ENCODE peak calls at places on chromosome 19, in nine cellular contexts. I is IMR-90, X is sigmoid colon, K is NB4, W is transverse colon, S is uterus, C is heart left ventricle, L is tibial nerve, Y is breast epithelium. D is an unnamed sample.

GRCh38 chr19:18760440-18761383 is 30.4 kb downstream of the COMP start:
- DNase-seq in Y (no peak), X (no peak), C (no peak), I (no peak), L (no peak), S (no peak), W (no peak), K (no peak), D (no peak)

GRCh38 chr19:44582581-44583265 is 30.6 kb upstream of the IGSF23 start:
- DNase-seq in Y (no peak), C (no peak), I (no peak), K (peak; percentile 36), S (no peak), X (no peak), L (no peak), W (peak; percentile 55), D (peak; percentile 22)

GRCh38 chr19:29206453-29206852 is 6.5 kb downstream of the UQCRFS1 start:
- DNase-seq in X (no peak), L (no peak), S (no peak), I (no peak), C (no peak), W (no peak), Y (no peak), K (no peak), D (no peak)

GRCh38 chr19:36215276-36216171 is 618 bp downstream of the ZNF146 start:
- DNase-seq in C (no peak), X (no peak), K (peak; percentile 25), S (no peak), Y (no peak), L (no peak), I (peak; percentile 62), W (peak; percentile 9), D (no peak)

GRCh38 chr19:47026156-47026555 is 6.5 kb downstream of the NPAS1 start:
- DNase-seq in S (no peak), L (no peak), X (no peak), K (no peak), W (no peak), I (no peak), C (no peak), Y (no peak), D (no peak)

GRCh38 chr19:8609210-8610040 is 1.1 kb downstream of the ADAMTS10 start:
- DNase-seq in W (peak; percentile 34), X (peak; percentile 84), S (peak; percentile 50), Y (no peak), I (peak; percentile 60), L (peak; percentile 35), C (peak; percentile 84), K (peak; percentile 94), D (peak; percentile 37)

GRCh38 chr19:7870571-7871279 is 3.5 kb downstream of the PRR36 start:
- DNase-seq in L (no peak), S (peak; percentile 52), X (no peak), C (no peak), I (no peak), K (peak; percentile 92), Y (peak; percentile 84), W (peak; percentile 67), D (peak; percentile 71)

GRCh38 chr19:10074153-10074552 is 12.0 kb upstream of the SHFL start:
- DNase-seq in X (no peak), I (peak; percentile 36), W (no peak), L (no peak), K (peak; percentile 85), S (no peak), C (no peak), Y (no peak), D (no peak)

GRCh38 chr19:19113040-19113541 is 25.2 kb downstream of the TMEM161A start:
- DNase-seq in W (no peak), I (peak; percentile 74), K (peak; percentile 80), Y (no peak), S (no peak), C (no peak), L (no peak), X (no peak), D (no peak)

GRCh38 chr19:8504171-8504570 is 1.7 kb upstream of the PRAM1 start:
- DNase-seq in W (no peak), I (no peak), X (no peak), C (no peak), S (no peak), L (no peak), K (peak; percentile 91), Y (no peak), D (no peak)

GRCh38 chr19:54587026-54587425 is 6.4 kb upstream of the LILRA1 start:
- DNase-seq in L (no peak), Y (no peak), I (no peak), X (no peak), W (no peak), C (no peak), K (no peak), S (no peak), D (no peak)

GRCh38 chr19:3055741-3056453 is 6.4 kb downstream of the TLE5 start:
- DNase-seq in I (no peak), X (no peak), W (peak; percentile 79), K (no peak), S (peak; percentile 41), Y (peak; percentile 89), L (no peak), C (no peak), D (peak; percentile 92)

GRCh38 chr19:44207126-44207803 is 5.1 kb upstream of the ZNF227 start:
- DNase-seq in I (peak; percentile 93), X (peak; percentile 92), S (peak; percentile 83), C (peak; percentile 91), K (peak; percentile 89), Y (peak; percentile 47), W (peak; percentile 90), L (peak; percentile 62), D (peak; percentile 88)

DNA sequence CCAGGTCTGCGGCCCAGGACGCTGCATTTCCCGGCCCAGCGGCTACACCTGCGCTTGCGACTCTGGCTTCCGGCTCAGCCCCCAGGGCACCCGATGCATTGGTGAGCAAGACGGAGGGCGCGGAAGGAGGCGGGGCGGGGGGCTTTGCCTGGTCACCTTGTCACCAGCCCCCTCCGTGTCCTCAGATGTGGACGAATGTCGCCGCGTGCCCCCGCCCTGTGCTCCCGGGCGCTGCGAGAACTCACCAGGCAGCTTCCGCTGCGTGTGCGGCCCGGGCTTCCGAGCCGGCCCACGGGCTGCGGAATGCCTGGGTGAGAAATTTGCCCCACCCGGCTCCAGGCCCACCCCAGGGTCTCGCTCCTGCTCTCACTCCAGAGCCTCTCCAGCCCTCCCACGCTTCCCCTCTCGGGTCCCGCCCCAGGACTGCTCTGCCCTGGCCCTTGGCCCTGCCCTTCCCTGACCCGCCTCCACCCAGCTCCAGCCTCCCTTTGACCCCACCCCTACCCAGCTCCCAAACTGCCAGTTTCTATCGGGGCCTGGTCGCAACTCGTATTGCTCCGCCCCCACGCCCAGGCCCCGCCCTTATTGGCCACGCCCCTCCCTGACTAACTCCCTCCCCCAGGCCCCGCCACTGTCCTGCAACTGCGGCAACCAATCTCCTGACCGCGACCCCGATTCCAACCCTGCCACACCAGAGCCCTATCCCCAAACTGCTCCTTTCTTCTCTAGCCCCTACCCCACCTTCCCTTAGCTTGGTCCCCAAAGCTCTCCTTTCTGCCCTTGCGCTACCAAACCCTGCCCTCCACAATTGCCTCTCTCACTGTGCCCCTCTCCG is 8.6 kb downstream of the LTBP4 start:
- DNase-seq in I (no peak), K (peak; percentile 77), C (peak; percentile 95), Y (peak; percentile 88), X (peak; percentile 96), S (peak; percentile 75), L (peak; percentile 91), W (peak; percentile 97), D (peak; percentile 96)
- TF ChIP-seq POLR2A in I (no peak), K (no peak), C (peak; percentile 49), Y (no peak), X (no peak), S (peak; percentile 7), L (no peak), W (peak; percentile 87), D (peak; percentile 20)

DNA sequence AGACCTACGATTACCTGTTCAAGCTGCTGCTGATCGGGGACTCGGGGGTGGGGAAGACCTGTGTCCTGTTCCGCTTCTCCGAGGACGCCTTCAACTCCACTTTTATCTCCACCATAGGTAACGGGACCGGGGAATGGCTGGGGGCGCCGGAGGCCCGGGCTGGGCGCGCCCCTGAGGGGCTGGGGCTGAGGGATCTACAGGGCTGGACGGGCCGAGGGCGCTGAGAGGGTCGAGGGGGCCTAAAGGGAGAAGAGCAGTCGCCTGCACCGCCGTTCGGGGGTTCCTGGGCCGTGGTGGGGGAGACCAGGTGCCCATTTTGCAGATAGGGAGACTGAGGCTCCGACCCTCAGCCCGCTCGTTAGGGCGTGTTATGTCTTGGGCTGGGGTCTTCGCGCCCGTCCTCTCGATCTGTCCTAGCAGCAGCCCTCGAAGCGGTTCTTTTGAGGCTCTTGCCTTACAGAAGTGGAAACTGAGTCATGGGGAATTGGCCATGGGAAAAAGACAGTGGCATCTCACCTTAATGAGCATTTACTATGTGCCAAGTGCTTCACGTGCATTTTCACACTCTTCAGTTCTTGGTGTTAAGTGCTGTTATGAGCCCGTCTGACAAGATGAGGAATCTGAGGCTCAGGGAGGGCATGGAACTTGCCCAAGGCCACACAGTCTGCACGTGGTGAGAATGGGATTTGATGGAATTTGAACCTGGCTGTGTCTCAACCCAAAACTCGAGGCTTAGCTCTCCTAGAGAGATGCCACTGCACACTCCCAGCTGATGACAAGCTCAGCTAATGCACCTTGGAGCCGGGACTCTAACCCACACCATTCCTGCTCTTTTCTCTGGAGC is 442 bp downstream of the RAB8A start:
- DNase-seq in S (no peak), W (peak; percentile 21), L (no peak), K (no peak), X (peak; percentile 73), C (peak; percentile 75), I (no peak), Y (no peak), D (no peak)
- TF ChIP-seq POLR2A in S (no peak), W (peak; percentile 75), L (peak; percentile 41), K (peak; percentile 58), X (peak; percentile 24), C (peak; percentile 44), I (peak; percentile 60), Y (peak; percentile 31), D (peak; percentile 43)

GRCh38 chr19:31349160-31349881 is at the start of gene TSHZ3:
- DNase-seq in Y (no peak), C (peak; percentile 90), X (peak; percentile 94), L (peak; percentile 72), K (peak; percentile 43), I (peak; percentile 87), S (peak; percentile 86), W (peak; percentile 72), D (peak; percentile 66)
- TF ChIP-seq POLR2A in Y (no peak), C (no peak), X (no peak), L (peak; percentile 2), K (no peak), I (peak; percentile 21), S (no peak), W (no peak), D (no peak)

DNA sequence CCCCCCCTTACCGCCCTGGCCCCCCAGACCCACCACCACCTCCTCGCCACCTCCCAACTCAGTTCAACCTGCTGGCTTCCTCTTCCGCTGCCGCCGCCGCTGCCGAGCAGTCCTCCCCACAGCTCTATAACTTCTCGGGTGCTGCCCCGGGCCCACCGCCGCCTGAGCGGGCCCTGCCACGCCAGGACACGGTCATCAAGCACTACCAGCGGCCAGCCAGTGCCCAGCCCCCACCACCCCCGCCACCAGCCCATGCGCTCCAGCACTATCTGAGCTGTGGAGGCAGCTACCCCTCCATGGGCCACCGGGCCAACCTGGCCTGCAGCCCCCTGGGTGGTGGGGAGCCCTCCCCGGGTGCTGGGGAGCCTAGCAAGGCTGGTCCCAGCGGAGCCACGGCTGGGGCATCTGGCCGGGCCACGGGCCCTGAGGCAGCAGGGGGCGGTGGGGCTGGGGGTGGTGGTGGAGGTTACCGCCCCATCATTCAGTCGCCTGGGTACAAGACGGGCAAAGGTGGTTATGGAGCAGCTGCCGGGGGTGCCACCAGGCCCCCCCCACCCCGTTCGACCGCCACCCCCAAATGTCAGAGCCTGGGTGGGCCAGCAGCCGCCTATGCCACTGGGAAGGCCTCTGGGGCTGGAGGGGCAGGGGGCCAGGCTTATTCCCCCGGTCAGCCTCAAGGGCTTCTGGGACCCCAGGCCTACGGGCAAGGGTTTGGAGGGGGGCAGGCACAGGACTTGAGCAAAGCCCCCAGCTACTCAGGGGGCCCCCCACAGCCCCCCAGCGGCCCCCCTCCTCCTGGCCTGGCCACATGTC is 4.2 kb downstream of the PRR12 start:
- DNase-seq in I (no peak), S (no peak), W (no peak), K (no peak), X (no peak), L (no peak), Y (no peak), C (no peak), D (no peak)
- TF ChIP-seq POLR2A in I (no peak), S (no peak), W (no peak), K (no peak), X (no peak), L (no peak), Y (no peak), C (no peak), D (no peak)

D was measured in body of pancreas.